ENCODE peak calls at places on chromosomes 1 and 21, in nine cellular contexts. M is bronchial epithelial cell, S is RWPE1, B is nephron progenitor cell, U is prostate gland, J is osteocyte, R is GM20000, A is astrocyte of the spinal cord, C is AG04450. V is an unnamed sample.
A peak's percentile ranks its signal among the peaks of the same experiment; 100 is the strongest.

GRCh38 chr1:209485167-209485566 is 98.3 kb upstream of the CAMK1G start:
- DNase-seq in M (peak; percentile 99), S (peak; percentile 90), B (no peak), U (peak; percentile 22), J (no peak), R (no peak), A (peak; percentile 50), C (no peak), V (peak; percentile 62)

GRCh38 chr1:178693368-178693767 is 31.7 kb upstream of the RALGPS2 start:
- DNase-seq in M (no peak), S (no peak), B (peak; percentile 15), U (no peak), J (no peak), R (no peak), A (no peak), C (no peak), V (no peak)

GRCh38 chr1:218658294-218658693 is 313.2 kb downstream of the TGFB2 start:
- DNase-seq in M (no peak), S (no peak), B (no peak), U (no peak), J (no peak), R (no peak), A (peak; percentile 55), C (no peak), V (peak; percentile 16)

GRCh38 chr1:224615861-224616760 is at the start of gene CNIH3:
- DNase-seq in M (no peak), S (peak; percentile 37), B (peak; percentile 84), U (peak; percentile 23), J (no peak), R (peak; percentile 34), A (peak; percentile 90), C (no peak), V (peak; percentile 86)

GRCh38 chr1:89953929-89954328 is 41.0 kb upstream of the ZNF326 start:
- DNase-seq in M (no peak), S (no peak), B (no peak), U (no peak), J (no peak), R (no peak), A (no peak), C (no peak), V (no peak)

GRCh38 chr1:175154595-175155472 is 37.7 kb downstream of the KIAA0040 start:
- DNase-seq in M (peak; percentile 59), S (peak; percentile 58), B (peak; percentile 76), U (peak; percentile 70), J (no peak), R (peak; percentile 59), A (peak; percentile 46), C (no peak), V (peak; percentile 15)

GRCh38 chr1:8169364-8170058 is 143.4 kb upstream of the ERRFI1 start:
- DNase-seq in M (peak; percentile 84), S (peak; percentile 64), B (no peak), U (peak; percentile 87), J (no peak), R (peak; percentile 66), A (peak; percentile 83), C (peak; percentile 73), V (peak; percentile 83)

GRCh38 chr1:27830621-27831424 is at the start of gene PPP1R8:
- DNase-seq in M (peak; percentile 90), S (peak; percentile 86), B (peak; percentile 88), U (peak; percentile 93), J (peak; percentile 97), R (peak; percentile 91), A (peak; percentile 97), C (peak; percentile 83), V (peak; percentile 91)

GRCh38 chr1:101043776-101044175 is 18.2 kb upstream of the DPH5 start:
- DNase-seq in M (peak; percentile 18), S (no peak), B (no peak), U (no peak), J (no peak), R (no peak), A (peak; percentile 50), C (no peak), V (peak; percentile 55)

GRCh38 chr1:222104661-222105392 is 362.9 kb upstream of the DUSP10 start:
- DNase-seq in M (no peak), S (no peak), B (peak; percentile 56), U (no peak), J (no peak), R (no peak), A (no peak), C (no peak), V (no peak)

DNA sequence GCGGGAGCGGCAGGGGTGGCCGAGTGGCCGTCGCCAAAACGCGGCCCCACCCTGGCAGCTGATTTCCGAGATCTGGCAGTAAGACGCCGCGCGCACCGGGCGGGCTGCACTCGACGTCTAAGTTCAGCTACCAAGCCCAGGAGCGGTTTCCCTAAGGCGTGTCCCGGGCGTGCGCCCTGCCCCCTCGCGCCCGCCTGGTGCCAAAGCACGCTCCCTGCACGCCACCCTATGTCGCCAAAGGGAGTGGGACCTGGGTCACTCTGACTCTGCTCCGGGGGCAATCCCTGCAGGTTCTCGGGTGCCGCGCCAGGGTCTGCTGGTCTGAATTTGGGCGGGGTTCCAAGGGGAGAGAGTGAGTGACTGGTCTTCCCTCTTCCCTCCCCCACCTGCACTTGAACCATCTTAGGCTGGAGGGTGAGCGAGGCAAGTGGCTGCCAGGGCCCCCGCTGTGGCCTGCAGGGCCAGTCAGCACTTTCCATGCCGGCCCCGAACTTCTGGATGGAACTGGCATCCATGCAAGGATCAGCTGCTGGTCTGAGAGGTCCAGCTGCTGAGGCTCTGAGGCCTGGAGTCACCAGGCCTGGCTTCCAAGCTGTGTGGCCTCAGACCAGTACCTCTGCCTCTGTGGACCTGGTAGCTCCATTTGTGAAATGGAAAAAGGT is at the start of gene LRRC38:
- DNase-seq in M (no peak), S (no peak), B (peak; percentile 54), U (no peak), J (no peak), R (no peak), A (no peak), C (no peak), V (no peak)
- TF ChIP-seq CTCF in M (no peak), S (no peak), B (no peak), U (no peak), J (no peak), R (no peak), A (no peak), C (no peak), V (no peak)

DNA sequence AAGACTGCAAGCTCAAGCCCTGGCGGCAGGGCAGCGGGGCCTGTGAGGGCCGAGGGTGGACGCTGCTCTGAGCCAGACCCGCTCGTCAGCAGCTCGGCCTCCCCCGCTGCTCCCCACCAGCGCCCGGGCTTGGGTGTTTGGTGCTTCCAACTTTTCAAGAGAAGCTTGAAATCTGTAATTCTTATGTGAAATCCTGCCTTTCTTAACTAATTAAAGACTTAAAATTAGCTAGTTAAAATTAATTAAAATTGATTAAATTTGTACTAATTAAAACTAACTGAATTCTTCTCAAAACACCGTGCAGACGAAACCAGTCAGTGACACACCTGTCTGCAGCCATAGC is 14.0 kb upstream of the SLC19A1 start:
- DNase-seq in M (no peak), S (no peak), B (no peak), U (no peak), J (no peak), R (no peak), A (no peak), C (no peak), V (no peak)
- TF ChIP-seq CTCF in M (no peak), S (peak; percentile 28), B (no peak), U (no peak), J (no peak), R (no peak), A (no peak), C (no peak), V (peak; percentile 34)

DNA sequence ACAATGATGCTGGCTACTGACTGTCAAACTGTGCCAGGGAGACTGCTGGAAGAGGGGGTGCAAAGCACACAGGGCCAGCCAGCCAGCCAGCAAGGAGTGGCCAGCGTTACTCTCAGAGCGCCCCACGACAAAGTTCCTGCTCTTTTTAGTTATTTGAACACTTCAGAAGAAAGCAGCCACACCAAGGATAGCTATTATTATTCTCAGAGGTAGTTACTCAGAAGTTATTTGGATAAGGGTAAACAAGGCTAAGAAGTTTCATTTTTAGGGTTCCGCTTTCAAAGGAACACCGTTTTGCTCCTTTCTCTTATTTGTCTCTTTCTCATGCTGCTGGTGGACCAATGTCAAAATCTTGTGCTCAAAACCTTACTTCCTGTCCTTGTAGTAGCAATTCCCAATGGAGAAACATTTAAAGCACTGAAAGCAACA is 59.9 kb downstream of the VANGL2 start:
- DNase-seq in M (no peak), S (no peak), B (no peak), U (no peak), J (no peak), R (no peak), A (no peak), C (no peak), V (no peak)
- TF ChIP-seq CTCF in M (no peak), S (no peak), B (no peak), U (no peak), J (no peak), R (no peak), A (no peak), C (no peak), V (no peak)

DNA sequence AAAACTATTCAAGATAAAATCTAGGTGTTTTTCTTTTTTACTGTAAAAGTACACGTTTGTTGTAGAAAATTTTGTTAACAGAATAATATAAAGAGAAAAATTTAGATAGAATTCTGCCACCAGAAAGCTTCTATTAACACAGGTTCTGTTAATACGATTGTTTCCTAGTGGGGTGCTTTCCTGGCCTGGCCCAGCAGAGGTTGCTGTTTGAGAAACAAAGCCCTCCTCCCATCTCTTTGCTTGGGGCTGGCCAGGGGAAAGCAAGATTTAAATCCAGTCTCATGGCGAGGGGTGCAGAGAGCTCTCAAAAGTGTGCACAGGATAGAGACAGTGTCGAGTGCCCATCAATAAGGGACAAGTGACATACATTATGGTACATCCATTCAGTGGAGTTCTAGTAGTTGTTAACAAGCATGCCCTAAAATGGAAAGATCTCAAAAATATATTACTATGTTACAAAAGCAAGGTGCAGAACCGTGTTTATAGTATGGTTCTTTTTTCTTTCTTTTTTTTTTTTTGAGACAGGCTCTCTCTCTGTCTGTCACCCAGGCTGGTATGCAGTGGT is 14.6 kb upstream of the ACBD3 start:
- DNase-seq in M (no peak), S (no peak), B (no peak), U (no peak), J (no peak), R (peak; percentile 67), A (no peak), C (no peak), V (no peak)
- TF ChIP-seq CTCF in M (peak; percentile 37), S (peak; percentile 8), B (peak; percentile 10), U (no peak), J (peak; percentile 28), R (peak; percentile 46), A (peak; percentile 53), C (peak; percentile 53), V (peak; percentile 50)

V was measured in HFFc6.